ENCODE peak calls at places on chromosome 7, in eight cellular contexts. J, T, C, R, P, Z, Y and V are unnamed samples.

GRCh38 chr7:140062118-140062527 is 628 bp downstream of the PARP12 start:
- DNase-seq in J (no peak), T (peak), C (peak), R (no peak), P (no peak), Z (peak), Y (no peak), V (no peak)

GRCh38 chr7:34036972-34037792 is 131.8 kb downstream of the BMPER start:
- DNase-seq in J (no peak), T (no peak), C (no peak), R (no peak), P (no peak), Z (no peak), Y (no peak), V (no peak)

GRCh38 chr7:98399462-98399861 is 1.4 kb downstream of the BAIAP2L1 start:
- DNase-seq in J (no peak), T (no peak), C (no peak), R (no peak), P (no peak), Z (no peak), Y (no peak), V (no peak)

GRCh38 chr7:93026425-93026824 is 91.4 kb downstream of the SAMD9 start:
- DNase-seq in J (no peak), T (no peak), C (no peak), R (no peak), P (no peak), Z (no peak), Y (no peak), V (no peak)

GRCh38 chr7:82945480-82945879 is 217.2 kb downstream of the PCLO start:
- DNase-seq in J (no peak), T (no peak), C (no peak), R (no peak), P (no peak), Z (no peak), Y (no peak), V (no peak)

GRCh38 chr7:81534996-81535395 is 234.9 kb downstream of the HGF start:
- DNase-seq in J (no peak), T (no peak), C (no peak), R (no peak), P (no peak), Z (no peak), Y (no peak), V (no peak)

GRCh38 chr7:1043552-1044188 is 676 bp upstream of the GPR146 start:
- DNase-seq in J (no peak), T (no peak), C (peak), R (no peak), P (no peak), Z (peak), Y (no peak), V (no peak)

GRCh38 chr7:28536259-28536658 is 123.9 kb downstream of the CREB5 start:
- DNase-seq in J (no peak), T (peak), C (no peak), R (no peak), P (no peak), Z (peak), Y (peak), V (no peak)

GRCh38 chr7:35725280-35725680 is 30.3 kb upstream of the HERPUD2 start:
- DNase-seq in J (no peak), T (peak), C (no peak), R (no peak), P (no peak), Z (peak), Y (no peak), V (no peak)

GRCh38 chr7:100583132-100584045 is 2.5 kb downstream of the LRCH4 start:
- DNase-seq in J (no peak), T (peak), C (peak), R (no peak), P (no peak), Z (peak), Y (peak), V (no peak)

GRCh38 chr7:137882261-137882668 is 35.5 kb upstream of the DGKI start:
- DNase-seq in J (no peak), T (peak), C (no peak), R (peak), P (peak), Z (peak), Y (peak), V (peak)

GRCh38 chr7:121385800-121386179 is 10.3 kb downstream of the FAM3C start:
- DNase-seq in J (no peak), T (peak), C (no peak), R (no peak), P (no peak), Z (peak), Y (no peak), V (no peak)

GRCh38 chr7:7099584-7100014 is 82.7 kb upstream of the C1GALT1 start:
- DNase-seq in J (peak), T (no peak), C (peak), R (peak), P (peak), Z (peak), Y (peak), V (peak)

GRCh38 chr7:69695998-69696657 is 97.9 kb downstream of the AUTS2 start:
- DNase-seq in J (no peak), T (peak), C (no peak), R (no peak), P (no peak), Z (no peak), Y (no peak), V (no peak)

GRCh38 chr7:123615344-123615743 is 13.7 kb downstream of the ASB15 start:
- DNase-seq in J (no peak), T (no peak), C (no peak), R (no peak), P (peak), Z (no peak), Y (peak), V (no peak)

GRCh38 chr7:101744588-101744987 is 72.8 kb upstream of the CUX1 start:
- DNase-seq in J (no peak), T (peak), C (no peak), R (no peak), P (no peak), Z (no peak), Y (no peak), V (no peak)

GRCh38 chr7:152857272-152857671 is 97.7 kb downstream of the ACTR3B start:
- DNase-seq in J (no peak), T (no peak), C (no peak), R (no peak), P (no peak), Z (no peak), Y (no peak), V (no peak)

GRCh38 chr7:78578701-78579100 is 780.1 kb downstream of the PHTF2 start:
- DNase-seq in J (no peak), T (no peak), C (no peak), R (no peak), P (no peak), Z (no peak), Y (no peak), V (no peak)

GRCh38 chr7:159027803-159028455 is 116.7 kb downstream of the VIPR2 start:
- DNase-seq in J (peak), T (no peak), C (no peak), R (no peak), P (no peak), Z (no peak), Y (no peak), V (no peak)

GRCh38 chr7:153470004-153470671 is 582.1 kb upstream of the DPP6 start:
- DNase-seq in J (no peak), T (no peak), C (no peak), R (no peak), P (no peak), Z (no peak), Y (no peak), V (no peak)

GRCh38 chr7:30285067-30285530 is 702 bp downstream of the ZNRF2 start:
- DNase-seq in J (no peak), T (no peak), C (no peak), R (no peak), P (no peak), Z (peak), Y (no peak), V (no peak)

GRCh38 chr7:81301815-81302214 is 383.0 kb upstream of the SEMA3C start:
- DNase-seq in J (no peak), T (no peak), C (no peak), R (no peak), P (no peak), Z (no peak), Y (no peak), V (no peak)

GRCh38 chr7:42868456-42868855 is 43.4 kb downstream of the C7orf25 start:
- DNase-seq in J (no peak), T (no peak), C (no peak), R (no peak), P (no peak), Z (no peak), Y (no peak), V (no peak)

GRCh38 chr7:130938661-130939060 is 204.7 kb upstream of the KLF14 start:
- DNase-seq in J (no peak), T (no peak), C (no peak), R (no peak), P (no peak), Z (no peak), Y (no peak), V (no peak)

GRCh38 chr7:150811-151221 is 41.6 kb upstream of the FAM20C start:
- DNase-seq in J (no peak), T (no peak), C (no peak), R (no peak), P (no peak), Z (peak), Y (no peak), V (no peak)

GRCh38 chr7:143345428-143345900 is 17.0 kb downstream of the FAM131B start:
- DNase-seq in J (no peak), T (peak), C (peak), R (no peak), P (no peak), Z (peak), Y (peak), V (peak)

GRCh38 chr7:36658603-36659516 is 65.4 kb downstream of the AOAH start:
- DNase-seq in J (no peak), T (no peak), C (no peak), R (no peak), P (peak), Z (peak), Y (peak), V (no peak)

GRCh38 chr7:115676080-115676479 is 354.5 kb downstream of the TFEC start:
- DNase-seq in J (no peak), T (no peak), C (no peak), R (no peak), P (no peak), Z (no peak), Y (peak), V (no peak)

GRCh38 chr7:47536705-47537611 is 45.0 kb downstream of the TNS3 start:
- DNase-seq in J (peak), T (no peak), C (peak), R (no peak), P (peak), Z (peak), Y (peak), V (no peak)

GRCh38 chr7:47535704-47536628 is 45.9 kb downstream of the TNS3 start:
- DNase-seq in J (peak), T (no peak), C (no peak), R (no peak), P (no peak), Z (no peak), Y (no peak), V (no peak)

GRCh38 chr7:47535033-47535703 is 46.7 kb downstream of the TNS3 start:
- DNase-seq in J (peak), T (no peak), C (no peak), R (no peak), P (no peak), Z (no peak), Y (no peak), V (no peak)

GRCh38 chr7:47531584-47532492 is 50.1 kb downstream of the TNS3 start:
- DNase-seq in J (no peak), T (no peak), C (no peak), R (no peak), P (no peak), Z (no peak), Y (no peak), V (no peak)

DNA sequence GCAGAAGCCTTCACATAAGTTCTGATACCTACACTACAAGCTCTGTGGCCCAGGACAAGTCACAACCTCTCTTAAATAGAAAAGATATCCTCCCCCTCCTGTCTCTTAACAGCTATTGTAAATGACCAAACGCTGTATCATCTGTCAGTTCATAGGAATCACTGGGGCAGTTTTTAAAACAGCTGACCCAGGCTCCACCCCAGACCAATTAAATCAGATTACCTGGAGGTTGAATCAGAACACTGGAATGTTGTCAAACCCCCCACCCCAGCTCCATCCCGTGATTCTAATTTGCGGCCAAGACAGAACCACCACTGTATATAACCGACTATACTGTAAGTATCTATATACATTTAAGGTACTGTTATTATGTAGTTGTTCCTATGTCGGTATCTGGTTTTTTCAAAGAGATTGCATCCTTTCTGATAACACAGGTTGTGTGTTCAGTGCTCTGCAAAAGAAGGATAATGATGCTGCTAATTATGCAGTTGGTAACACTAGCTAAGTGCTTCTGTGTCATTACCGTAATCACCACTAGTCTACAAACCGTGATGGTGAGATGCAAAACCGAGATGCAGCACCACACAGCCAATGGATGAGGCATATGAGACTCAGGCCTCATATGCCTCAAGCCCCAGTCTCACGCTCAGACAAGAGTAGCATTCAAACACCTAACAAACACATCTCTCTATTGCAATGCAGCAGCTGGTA is 47.4 kb downstream of the TNS3 start:
- DNase-seq in J (no peak), T (no peak), C (no peak), R (no peak), P (no peak), Z (no peak), Y (no peak), V (no peak)
- TF ChIP-seq CTCF in J (no peak), T (no peak), C (no peak), R (no peak), P (no peak), Z (no peak), Y (peak), V (no peak)

GRCh38 chr7:27165089-27165654 is at the start of gene HOXA9:
- DNase-seq in J (no peak), T (no peak), C (no peak), R (no peak), P (no peak), Z (peak), Y (no peak), V (no peak)
- H3K4me3 ChIP-seq in J (peak), T (no peak), C (no peak), R (peak), P (peak), Z (no peak), Y (no peak), V (peak)

DNA sequence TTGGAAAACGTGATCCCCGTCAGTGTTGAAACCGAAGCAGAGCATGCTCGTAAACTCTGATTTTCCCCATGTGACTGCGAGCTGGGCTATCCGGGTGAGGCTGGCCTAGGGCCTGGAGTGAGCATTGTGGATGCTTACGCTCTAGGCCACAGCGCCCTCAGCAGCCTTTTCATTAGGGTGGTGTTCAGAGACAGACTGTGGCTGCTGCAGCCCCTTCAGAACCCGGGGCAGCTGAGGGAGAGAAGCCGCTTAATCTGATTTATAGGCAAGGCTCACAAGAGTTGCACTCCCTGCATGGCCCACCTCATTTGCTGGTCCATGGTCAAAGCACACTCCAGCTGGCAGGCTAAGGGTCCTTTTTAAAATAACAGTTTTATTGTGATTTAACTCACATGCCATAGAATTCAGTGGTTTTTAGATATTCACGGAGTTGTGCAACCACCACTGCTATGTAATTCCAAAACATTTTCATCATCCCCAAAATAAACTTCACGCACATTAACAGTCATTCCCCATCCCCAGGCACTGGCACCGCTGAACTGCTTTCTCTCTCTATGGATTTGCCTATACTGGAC is 72.5 kb downstream of the SYPL1 start:
- DNase-seq in J (no peak), T (no peak), C (no peak), R (no peak), P (peak), Z (no peak), Y (peak), V (no peak)
- TF ChIP-seq CTCF in J (no peak), T (no peak), C (no peak), R (no peak), P (peak), Z (no peak), Y (no peak), V (peak)

GRCh38 chr7:27144799-27145166 is 1.3 kb upstream of the HOXA5 start:
- DNase-seq in J (peak), T (no peak), C (no peak), R (no peak), P (no peak), Z (no peak), Y (no peak), V (no peak)

GRCh38 chr7:27146491-27147210 is 923 bp downstream of the HOXA6 start:
- DNase-seq in J (peak), T (no peak), C (no peak), R (no peak), P (no peak), Z (no peak), Y (no peak), V (no peak)

GRCh38 chr7:27145167-27145883 is 1.8 kb upstream of the HOXA5 start:
- DNase-seq in J (peak), T (no peak), C (no peak), R (no peak), P (no peak), Z (no peak), Y (no peak), V (no peak)

GRCh38 chr7:27147211-27148030 is at the start of gene HOXA6:
- DNase-seq in J (peak), T (no peak), C (no peak), R (no peak), P (no peak), Z (peak), Y (no peak), V (no peak)

GRCh38 chr7:27145884-27146401 is 1.6 kb downstream of the HOXA6 start:
- DNase-seq in J (no peak), T (no peak), C (no peak), R (no peak), P (no peak), Z (no peak), Y (no peak), V (no peak)
- H3K4me3 ChIP-seq in J (peak), T (no peak), C (no peak), R (no peak), P (no peak), Z (no peak), Y (no peak), V (no peak)

GRCh38 chr7:44964384-44964830 is 14.4 kb downstream of the MYO1G start:
- DNase-seq in J (no peak), T (no peak), C (no peak), R (no peak), P (no peak), Z (no peak), Y (no peak), V (no peak)
- TF ChIP-seq CTCF in J (no peak), T (peak), C (no peak), R (no peak), P (peak), Z (no peak), Y (peak), V (peak)